ENCODE peak calls at places on chromosomes 4 and X, in seven cellular contexts. L is uterus, H is B cell, U is ovary, T is AG04450, I is OCI-LY7, R is fibroblast of pulmonary artery. Y is an unnamed sample.

GRCh38 chrX:46690818-46691217 is 68.1 kb downstream of the SLC9A7 start:
- DNase-seq in H (no peak), T (no peak), L (no peak), I (no peak), R (no peak), U (no peak), Y (no peak)

GRCh38 chr4:152588869-152589268 is 53.0 kb upstream of the FBXW7 start:
- DNase-seq in T (no peak), R (no peak), U (no peak), I (no peak), L (no peak), H (no peak), Y (no peak)

GRCh38 chrX:150291014-150291413 is 72.1 kb upstream of the MAMLD1 start:
- DNase-seq in R (no peak), I (no peak), H (no peak), T (no peak), L (no peak), U (no peak), Y (no peak)

GRCh38 chr4:27198971-27199370 is 338.3 kb downstream of the STIM2 start:
- DNase-seq in L (no peak), H (no peak), U (no peak), T (no peak), I (no peak), R (no peak), Y (no peak)

GRCh38 chr4:180898305-180898704 is 1344.9 kb upstream of the TENM3 start:
- DNase-seq in T (no peak), U (no peak), I (no peak), L (no peak), R (no peak), H (no peak), Y (no peak)

GRCh38 chr4:138901177-138901576 is 114.4 kb upstream of the NOCT start:
- DNase-seq in I (no peak), R (no peak), H (no peak), U (no peak), L (no peak), T (no peak), Y (no peak)

GRCh38 chrX:20382518-20383291 is 116.0 kb upstream of the RPS6KA3 start:
- DNase-seq in I (no peak), R (no peak), U (no peak), H (no peak), T (no peak), L (no peak), Y (peak)

GRCh38 chr4:114384629-114385028 is 214.0 kb upstream of the UGT8 start:
- DNase-seq in U (no peak), R (peak), H (peak), T (peak), I (peak), L (no peak), Y (no peak)

GRCh38 chrX:24498975-24499374 is 33.9 kb downstream of the PDK3 start:
- DNase-seq in H (peak), I (peak), U (no peak), R (peak), T (no peak), L (no peak), Y (no peak)

GRCh38 chr4:13765535-13765934 is 138.0 kb upstream of the BOD1L1 start:
- DNase-seq in L (no peak), T (no peak), H (no peak), I (no peak), R (peak), U (no peak), Y (no peak)

GRCh38 chr4:185774815-185775684 is 36.9 kb downstream of the SORBS2 start:
- DNase-seq in L (no peak), R (peak), U (no peak), H (no peak), I (no peak), T (peak), Y (no peak)

GRCh38 chr4:34157546-34157945 is 2086.8 kb downstream of the ARAP2 start:
- DNase-seq in R (no peak), I (no peak), L (no peak), H (no peak), T (no peak), U (no peak), Y (no peak)

GRCh38 chr4:143616771-143617170 is 83.7 kb downstream of the FREM3 start:
- DNase-seq in U (no peak), T (no peak), H (no peak), L (no peak), R (no peak), I (no peak), Y (peak)

GRCh38 chr4:64508089-64508488 is 98.8 kb upstream of the TECRL start:
- DNase-seq in U (no peak), I (no peak), T (no peak), H (no peak), R (no peak), L (no peak), Y (no peak)

GRCh38 chr4:128776794-128777216 is 32.7 kb upstream of the JADE1 start:
- DNase-seq in H (no peak), T (peak), R (peak), L (no peak), I (no peak), U (peak), Y (no peak)

GRCh38 chrX:136822337-136823095 is 41.8 kb upstream of the ARHGEF6 start:
- DNase-seq in R (no peak), T (no peak), L (no peak), H (no peak), I (no peak), U (no peak), Y (no peak)

GRCh38 chrX:109472939-109473713 is 8.8 kb downstream of the GUCY2F start:
- DNase-seq in L (no peak), R (peak), H (peak), T (no peak), U (no peak), I (peak), Y (peak)

GRCh38 chr4:175330236-175330635 is 412.1 kb downstream of the ADAM29 start:
- DNase-seq in T (no peak), H (no peak), R (peak), U (no peak), L (no peak), I (no peak), Y (no peak)

GRCh38 chr4:154018659-154019058 is 229.8 kb upstream of the SFRP2 start:
- DNase-seq in U (no peak), R (no peak), H (no peak), L (no peak), I (no peak), T (no peak), Y (no peak)

GRCh38 chr4:189897667-189898066 is 43.0 kb upstream of the FRG1 start:
- DNase-seq in U (no peak), L (no peak), T (no peak), R (no peak), H (no peak), I (no peak), Y (no peak)

GRCh38 chr4:100805547-100805946 is 287.7 kb upstream of the EMCN start:
- DNase-seq in I (no peak), L (no peak), T (no peak), H (no peak), U (no peak), R (no peak), Y (no peak)

GRCh38 chr4:72468904-72469502 is 100.0 kb downstream of the ADAMTS3 start:
- DNase-seq in L (no peak), H (peak), T (no peak), I (peak), R (peak), U (no peak), Y (no peak)

GRCh38 chrX:9542106-9542764 is 77.4 kb downstream of the TBL1X start:
- DNase-seq in I (no peak), T (no peak), L (no peak), H (no peak), U (no peak), R (no peak), Y (no peak)

GRCh38 chr4:6890358-6890757 is 19.3 kb upstream of the TBC1D14 start:
- DNase-seq in H (no peak), L (no peak), T (no peak), I (no peak), U (no peak), R (no peak), Y (no peak)

GRCh38 chrX:65586491-65586890 is 51.9 kb upstream of the LAS1L start:
- DNase-seq in U (peak), T (no peak), L (no peak), R (peak), H (no peak), I (no peak), Y (no peak)

GRCh38 chrX:131812847-131813825 is 210.0 kb upstream of the STK26 start:
- DNase-seq in T (no peak), L (peak), R (no peak), U (peak), H (peak), I (no peak), Y (peak)

GRCh38 chrX:84363054-84363453 is 139.2 kb downstream of the HDX start:
- DNase-seq in H (no peak), I (no peak), L (no peak), T (no peak), R (peak), U (no peak), Y (no peak)

GRCh38 chr4:99405433-99406115 is 29.6 kb downstream of the ADH7 start:
- DNase-seq in U (peak), T (peak), R (peak), H (peak), I (peak), L (peak), Y (peak)

GRCh38 chr4:180767330-180767729 is 1475.9 kb upstream of the TENM3 start:
- DNase-seq in L (no peak), I (no peak), H (no peak), T (no peak), U (no peak), R (no peak), Y (no peak)

GRCh38 chr4:130071746-130072145 is 975.8 kb downstream of the C4orf33 start:
- DNase-seq in R (no peak), U (no peak), H (no peak), I (no peak), L (no peak), T (no peak), Y (no peak)

GRCh38 chr4:155809835-155810234 is 51.0 kb downstream of the GUCY1B1 start:
- DNase-seq in U (no peak), R (peak), I (peak), H (peak), T (peak), L (no peak), Y (peak)

GRCh38 chr4:119304431-119304830 is 17.5 kb downstream of the FABP2 start:
- DNase-seq in L (no peak), I (no peak), U (no peak), T (no peak), H (no peak), R (no peak), Y (no peak)
- TF ChIP-seq CTCF in L (no peak), I (no peak), U (no peak), T (no peak), H (no peak), R (no peak), Y (no peak)

GRCh38 chrX:29617276-29617675 is 598.1 kb upstream of the MAGEB2 start:
- DNase-seq in L (no peak), R (peak), I (no peak), H (no peak), T (no peak), U (no peak), Y (no peak)

GRCh38 chrX:29617725-29618124 is 597.6 kb upstream of the MAGEB2 start:
- DNase-seq in L (no peak), T (no peak), H (no peak), R (no peak), U (no peak), I (no peak), Y (no peak)
- TF ChIP-seq CTCF in L (no peak), T (peak), H (no peak), R (peak), U (no peak), I (no peak), Y (peak)

GRCh38 chrX:129823523-129823922 is 20.2 kb downstream of the ZDHHC9 start:
- DNase-seq in H (no peak), T (no peak), U (no peak), R (no peak), L (no peak), I (no peak), Y (no peak)
- TF ChIP-seq CTCF in H (peak), T (no peak), U (no peak), R (no peak), L (no peak), I (peak), Y (no peak)

DNA sequence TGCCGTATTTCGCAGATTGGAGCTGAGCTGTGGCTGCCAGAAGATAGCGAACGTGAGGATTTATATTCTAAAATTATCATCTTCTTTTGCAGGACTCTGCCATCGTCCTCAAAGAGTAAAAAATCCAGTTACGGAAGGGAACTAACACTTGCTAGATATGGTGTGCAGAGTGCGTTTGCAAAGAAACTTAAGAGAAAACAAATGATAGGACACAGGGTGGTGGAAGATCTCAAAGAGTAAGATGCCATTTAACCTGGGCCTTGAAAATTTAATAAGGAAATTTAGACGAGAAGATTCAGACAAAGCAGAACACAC is 566 bp downstream of the LARP7 start:
- DNase-seq in R (no peak), H (no peak), I (no peak), L (no peak), T (no peak), U (no peak), Y (no peak)
- TF ChIP-seq CTCF in R (no peak), H (peak), I (peak), L (no peak), T (no peak), U (no peak), Y (no peak)

DNA sequence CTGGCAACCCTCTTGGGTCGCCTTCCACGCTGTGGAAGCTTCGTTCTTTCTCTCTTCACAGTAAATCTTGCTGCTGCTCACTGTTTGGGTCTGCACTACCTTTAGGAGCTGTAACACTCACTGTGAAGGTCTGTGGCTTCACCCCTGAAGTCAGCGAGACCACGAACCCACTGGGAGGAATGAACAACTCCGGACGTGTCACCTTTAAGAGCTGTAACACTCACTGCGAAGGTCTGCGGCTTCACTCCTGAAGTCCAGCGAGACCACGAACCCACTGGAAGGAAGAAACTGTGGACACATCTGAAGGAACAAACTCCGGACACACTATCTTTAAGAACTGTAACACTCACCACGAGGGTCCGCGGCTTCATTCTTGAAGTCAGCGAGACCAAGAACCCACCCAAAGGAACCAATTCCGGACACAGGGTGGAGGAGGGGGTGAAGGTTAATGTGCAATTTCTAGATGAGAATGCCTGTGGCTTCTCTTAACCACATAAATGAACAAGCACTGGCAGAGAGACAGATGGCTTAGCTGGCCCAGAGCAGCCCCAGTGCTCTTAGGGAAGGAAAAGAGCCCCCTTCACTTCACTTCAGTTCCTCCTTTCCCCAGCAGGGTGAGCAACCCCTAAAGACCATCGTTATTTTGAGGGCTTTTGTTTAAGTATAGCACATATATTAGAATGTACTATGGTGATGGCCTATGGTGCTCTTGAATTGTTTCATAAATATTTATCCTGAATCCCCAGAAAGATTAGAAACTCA is 73.0 kb downstream of the LUZP4 start:
- DNase-seq in R (no peak), I (no peak), U (no peak), L (no peak), H (no peak), T (no peak), Y (no peak)
- TF ChIP-seq CTCF in R (no peak), I (no peak), U (no peak), L (no peak), H (no peak), T (peak), Y (no peak)

GRCh38 chrX:107429090-107429489 is 20.4 kb upstream of the FRMPD3 start:
- DNase-seq in H (peak), L (no peak), I (peak), R (peak), T (no peak), U (no peak), Y (no peak)
- TF ChIP-seq CTCF in H (peak), L (no peak), I (peak), R (peak), T (peak), U (no peak), Y (peak)

GRCh38 chrX:19195243-19195610 is 73.0 kb upstream of the ADGRG2 start:
- DNase-seq in R (no peak), T (no peak), H (no peak), I (no peak), L (no peak), U (no peak), Y (no peak)
- TF ChIP-seq CTCF in R (no peak), T (no peak), H (no peak), I (no peak), L (no peak), U (no peak), Y (no peak)